ENCODE peak calls at places on chromosomes 12 and 14, in seven cellular contexts. F is uterus, M is endothelial cell of umbilical vein, T is Peyer's patch, B is esophagus muscularis mucosa, A is breast epithelium, K is A549. U is an unnamed sample.
A peak's percentile ranks its signal among the peaks of the same experiment; 100 is the strongest.

GRCh38 chr14:66038214-66038977 is 447.8 kb upstream of the CCDC196 start:
- DNase-seq in M (no peak), T (no peak), A (peak; percentile 54), K (peak; percentile 22), B (no peak), F (peak; percentile 37), U (peak; percentile 64)

GRCh38 chr12:85835417-85835809 is 796 bp downstream of the RASSF9 start:
- DNase-seq in T (no peak), F (no peak), M (peak; percentile 68), A (no peak), B (no peak), K (no peak), U (no peak)

GRCh38 chr14:97022741-97023140 is 225.6 kb downstream of the VRK1 start:
- DNase-seq in M (no peak), F (no peak), B (no peak), T (no peak), A (no peak), K (no peak), U (no peak)

GRCh38 chr14:61866932-61867920 is 105.0 kb downstream of the SNAPC1 start:
- DNase-seq in F (no peak), B (no peak), A (no peak), K (peak; percentile 33), T (no peak), M (no peak), U (no peak)

GRCh38 chr14:88983755-88984154 is 159.3 kb downstream of the TTC8 start:
- DNase-seq in K (peak; percentile 88), B (no peak), T (no peak), M (no peak), F (no peak), A (no peak), U (no peak)

GRCh38 chr12:106736051-106736957 is 38.2 kb upstream of the RIC8B start:
- DNase-seq in M (no peak), T (no peak), F (no peak), K (peak; percentile 58), B (no peak), A (no peak), U (no peak)

GRCh38 chr14:100677925-100678765 is 48.5 kb upstream of the DLK1 start:
- DNase-seq in B (no peak), A (no peak), T (no peak), F (peak; percentile 63), M (no peak), K (no peak), U (no peak)

GRCh38 chr14:75803768-75804167 is 142.7 kb downstream of the TTLL5 start:
- DNase-seq in M (no peak), K (no peak), T (no peak), B (no peak), A (no peak), F (no peak), U (no peak)

GRCh38 chr12:57836442-57837375 is 9.8 kb downstream of the CTDSP2 start:
- DNase-seq in T (peak; percentile 75), K (no peak), M (peak; percentile 85), A (peak; percentile 53), F (peak; percentile 82), B (no peak), U (no peak)

GRCh38 chr12:39365364-39366001 is 77.4 kb downstream of the KIF21A start:
- DNase-seq in T (no peak), A (no peak), B (no peak), M (no peak), K (no peak), F (no peak), U (no peak)

GRCh38 chr12:4243098-4243795 is 30.3 kb upstream of the CCND2 start:
- DNase-seq in F (no peak), K (no peak), T (no peak), M (no peak), A (no peak), B (peak; percentile 70), U (peak; percentile 37)

GRCh38 chr12:124684971-124685688 is 117.7 kb upstream of the NCOR2 start:
- DNase-seq in B (no peak), K (no peak), T (no peak), A (peak; percentile 68), F (peak; percentile 78), M (no peak), U (no peak)

GRCh38 chr14:29282169-29282568 is 515.6 kb downstream of the FOXG1 start:
- DNase-seq in A (no peak), K (no peak), M (no peak), B (no peak), F (no peak), T (no peak), U (no peak)

GRCh38 chr12:123106640-123107359 is 44.1 kb downstream of the PITPNM2 start:
- DNase-seq in F (no peak), A (no peak), K (peak; percentile 39), B (no peak), T (peak; percentile 85), M (peak; percentile 5), U (peak; percentile 74)

GRCh38 chr14:33679461-33680225 is 271.2 kb downstream of the EGLN3 start:
- DNase-seq in A (no peak), T (no peak), K (no peak), F (no peak), B (no peak), M (peak; percentile 71), U (no peak)

GRCh38 chr14:31026395-31027096 is 367 bp upstream of the STRN3 start:
- DNase-seq in M (peak; percentile 97), K (peak; percentile 97), F (peak; percentile 97), T (peak; percentile 98), A (peak; percentile 96), B (peak; percentile 98), U (peak; percentile 97)
- TF ChIP-seq POLR2A in M (peak; percentile 93), K (no peak), F (peak; percentile 63), T (peak; percentile 85), A (peak; percentile 24), B (peak; percentile 68), U (no peak)

DNA sequence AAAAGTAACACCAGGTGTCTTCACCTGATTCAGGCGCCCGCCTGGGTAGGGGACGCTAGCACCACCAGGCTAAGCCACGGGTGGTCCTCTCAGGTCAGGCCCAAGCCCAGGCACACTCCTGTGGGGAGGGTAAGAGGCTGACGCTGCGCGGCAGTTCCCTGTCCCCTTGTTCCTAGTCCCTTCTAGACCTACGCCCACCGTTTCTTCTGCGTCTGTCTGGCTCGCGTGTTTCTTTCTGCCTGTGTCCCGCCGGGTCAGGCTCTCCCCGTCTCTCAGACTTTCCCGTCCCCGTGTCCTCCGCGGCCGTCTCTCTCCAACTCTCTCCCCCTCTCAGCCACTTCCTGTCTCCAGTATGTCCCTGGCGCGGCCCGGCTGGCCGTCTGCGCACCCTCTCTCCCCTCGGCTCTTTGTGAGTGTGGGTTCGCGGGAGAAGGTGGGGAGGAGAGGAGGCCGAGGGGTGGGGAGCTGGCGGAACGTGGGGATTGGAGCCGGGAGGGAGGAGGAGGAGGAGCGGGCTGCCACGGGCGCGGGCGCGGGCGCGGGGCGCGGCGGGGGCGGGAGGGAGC is 3.1 kb upstream of the TNS2 start:
- DNase-seq in M (peak; percentile 66), T (peak; percentile 90), K (peak; percentile 86), F (peak; percentile 93), A (peak; percentile 93), B (peak; percentile 98), U (peak; percentile 94)
- H3K4me1 ChIP-seq in M (peaks cover 45% of the 10 kb centered on the region), T (peaks cover 8% of the 10 kb centered on the region), K (peaks cover 67% of the 10 kb centered on the region), F (no peaks in the 10 kb centered on the region), A (peaks cover 43% of the 10 kb centered on the region), B (peaks cover 84% of the 10 kb centered on the region), U (peaks cover 49% of the 10 kb centered on the region)

GRCh38 chr12:52026267-52026666 is 19.5 kb downstream of the TAMALIN start:
- DNase-seq in K (no peak), A (no peak), F (no peak), M (no peak), T (no peak), B (no peak), U (no peak)

GRCh38 chr12:52025301-52026172 is 18.8 kb downstream of the TAMALIN start:
- DNase-seq in A (peak; percentile 83), T (peak; percentile 94), B (peak; percentile 98), M (peak; percentile 83), K (peak; percentile 91), F (peak; percentile 91), U (peak; percentile 87)

GRCh38 chr12:52022841-52023181 is 16.1 kb downstream of the TAMALIN start:
- DNase-seq in T (peak; percentile 70), F (peak; percentile 38), M (no peak), K (peak; percentile 83), B (no peak), A (no peak), U (no peak)

GRCh38 chr12:52023182-52023975 is 16.6 kb downstream of the TAMALIN start:
- DNase-seq in B (no peak), T (peak; percentile 96), K (peak; percentile 95), M (peak; percentile 89), A (peak; percentile 78), F (peak; percentile 90), U (peak; percentile 98)

GRCh38 chr12:52023976-52024688 is 17.4 kb downstream of the TAMALIN start:
- DNase-seq in F (no peak), A (no peak), B (no peak), T (no peak), M (no peak), K (no peak), U (no peak)
- TF ChIP-seq CTCF in F (no peak), A (no peak), B (no peak), T (no peak), M (no peak), K (peak; percentile 14), U (no peak)

GRCh38 chr14:69153848-69154208 is 909 bp upstream of the DCAF5 start:
- DNase-seq in B (no peak), M (peak; percentile 49), K (peak; percentile 9), T (peak; percentile 52), A (no peak), F (peak; percentile 37), U (no peak)

GRCh38 chr14:69154779-69155178 is 1.9 kb upstream of the DCAF5 start:
- DNase-seq in B (no peak), M (peak; percentile 24), K (peak; percentile 74), T (no peak), A (no peak), F (no peak), U (peak; percentile 68)

GRCh38 chr14:69151458-69152180 is 1.3 kb downstream of the DCAF5 start:
- DNase-seq in F (peak; percentile 69), B (no peak), T (peak; percentile 84), A (peak; percentile 68), M (peak; percentile 67), K (peak; percentile 73), U (peak; percentile 96)

GRCh38 chr14:69152181-69152943 is 557 bp downstream of the DCAF5 start:
- DNase-seq in T (peak; percentile 47), F (no peak), M (peak; percentile 40), A (no peak), K (peak; percentile 32), B (no peak), U (peak; percentile 84)

DNA sequence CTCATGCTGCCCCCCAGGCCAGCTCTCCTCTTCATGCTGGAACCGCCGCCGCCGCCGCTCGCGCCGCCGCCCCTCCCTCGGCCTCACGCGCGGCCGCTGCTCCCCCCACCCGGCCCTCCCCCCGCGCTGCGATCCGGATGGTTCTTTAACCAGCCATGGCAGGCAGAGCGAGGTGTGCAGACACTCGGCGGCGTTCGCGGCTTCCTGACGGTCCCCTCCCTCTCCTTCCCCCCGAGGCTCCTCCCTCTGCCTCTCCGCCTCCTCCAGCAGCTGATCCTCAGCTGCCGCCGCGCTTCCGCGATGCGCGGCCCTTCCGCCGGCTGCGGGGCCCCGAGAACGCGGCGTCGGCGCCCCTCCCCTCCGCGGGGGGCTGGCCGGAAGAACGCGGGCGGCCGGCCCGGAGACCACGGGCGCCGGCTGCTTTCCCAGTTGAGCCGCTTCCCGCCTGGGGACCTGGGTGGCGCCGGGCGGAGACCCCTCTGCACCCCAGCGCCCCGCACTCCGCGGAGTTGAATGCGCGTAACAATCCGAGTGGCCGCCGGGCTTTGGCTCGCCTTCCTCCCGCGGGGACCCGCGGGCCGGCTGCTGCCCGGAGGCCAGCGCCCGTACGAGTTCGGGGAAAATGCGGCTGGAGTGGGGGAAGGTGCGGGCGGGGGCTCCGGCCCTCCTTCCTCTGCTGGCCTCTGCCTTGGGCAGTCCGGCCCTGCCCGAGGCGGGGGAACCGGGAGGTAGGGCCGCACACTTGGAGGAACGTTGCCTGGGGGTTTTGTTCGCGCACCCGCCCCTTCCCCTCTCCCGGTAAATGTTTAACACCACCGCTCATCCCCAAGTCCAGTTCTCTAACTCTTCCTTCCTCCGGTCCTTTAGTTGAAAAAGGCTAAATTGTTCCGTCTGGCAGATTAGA is at the start of gene DCAF5:
- DNase-seq in M (peak; percentile 89), A (peak; percentile 91), B (peak; percentile 98), T (peak; percentile 98), F (peak; percentile 95), K (peak; percentile 93), U (peak; percentile 98)
- TF ChIP-seq POLR2A in M (peak; percentile 61), A (no peak), B (peak; percentile 71), T (peak; percentile 73), F (peak; percentile 80), K (peak; percentile 71), U (peak; percentile 66)

U was measured in upper lobe of left lung.